ENCODE peak calls at places on chromosomes 6 and 20, in six cellular contexts. One of them, this sample, is unnamed.

GRCh38 chr20:57369601-57370000 is 18.5 kb downstream of the RAE1 start:
- DNase-seq in neuronal stem cell: no peak
- DNase-seq in NT2/D1: no peak
- DNase-seq in adrenal gland: no peak
- DNase-seq in cardiac muscle cell: no peak
- DNase-seq in H9: no peak
- DNase-seq in this sample: no peak

GRCh38 chr20:47499053-47499452 is 2.6 kb upstream of the NCOA3 start:
- DNase-seq in neuronal stem cell: no peak
- DNase-seq in NT2/D1: no peak
- DNase-seq in adrenal gland: no peak
- DNase-seq in cardiac muscle cell: no peak
- DNase-seq in H9: no peak
- DNase-seq in this sample: no peak

GRCh38 chr6:24283043-24283985 is 74.5 kb downstream of the DCDC2 start:
- DNase-seq in neuronal stem cell: peak; percentile 45
- DNase-seq in NT2/D1: peak; percentile 70
- DNase-seq in adrenal gland: peak; percentile 79
- DNase-seq in cardiac muscle cell: peak; percentile 91
- DNase-seq in H9: peak; percentile 76
- DNase-seq in this sample: peak; percentile 62

GRCh38 chr6:8243462-8243861 is 141.1 kb upstream of the EEF1E1 start:
- DNase-seq in neuronal stem cell: no peak
- DNase-seq in NT2/D1: no peak
- DNase-seq in adrenal gland: no peak
- DNase-seq in cardiac muscle cell: no peak
- DNase-seq in H9: no peak
- DNase-seq in this sample: no peak

GRCh38 chr6:71979911-71980310 is 93.6 kb downstream of the RIMS1 start:
- DNase-seq in neuronal stem cell: no peak
- DNase-seq in NT2/D1: no peak
- DNase-seq in adrenal gland: no peak
- DNase-seq in cardiac muscle cell: no peak
- DNase-seq in H9: no peak
- DNase-seq in this sample: no peak

GRCh38 chr20:50409495-50409894 is 100.7 kb upstream of the PTPN1 start:
- DNase-seq in neuronal stem cell: no peak
- DNase-seq in NT2/D1: no peak
- DNase-seq in adrenal gland: peak; percentile 49
- DNase-seq in cardiac muscle cell: no peak
- DNase-seq in H9: no peak
- DNase-seq in this sample: no peak

GRCh38 chr6:11711994-11712698 is 66.5 kb downstream of the ADTRP start:
- DNase-seq in neuronal stem cell: no peak
- DNase-seq in NT2/D1: no peak
- DNase-seq in adrenal gland: no peak
- DNase-seq in cardiac muscle cell: no peak
- DNase-seq in H9: no peak
- DNase-seq in this sample: no peak

GRCh38 chr6:122323361-122323760 is 76.1 kb upstream of the HSF2 start:
- DNase-seq in neuronal stem cell: no peak
- DNase-seq in NT2/D1: no peak
- DNase-seq in adrenal gland: no peak
- DNase-seq in cardiac muscle cell: no peak
- DNase-seq in H9: no peak
- DNase-seq in this sample: no peak

GRCh38 chr6:148109732-148110131 is 232.9 kb upstream of the SASH1 start:
- DNase-seq in neuronal stem cell: no peak
- DNase-seq in NT2/D1: no peak
- DNase-seq in adrenal gland: no peak
- DNase-seq in cardiac muscle cell: peak; percentile 78
- DNase-seq in H9: no peak
- DNase-seq in this sample: no peak

GRCh38 chr6:41367700-41368099 is 32.3 kb downstream of the NCR2 start:
- DNase-seq in neuronal stem cell: peak; percentile 67
- DNase-seq in NT2/D1: peak; percentile 67
- DNase-seq in adrenal gland: peak; percentile 35
- DNase-seq in cardiac muscle cell: peak; percentile 85
- DNase-seq in H9: peak; percentile 88
- DNase-seq in this sample: peak; percentile 61

GRCh38 chr20:7399114-7399513 is 541.1 kb downstream of the HAO1 start:
- DNase-seq in neuronal stem cell: no peak
- DNase-seq in NT2/D1: no peak
- DNase-seq in adrenal gland: no peak
- DNase-seq in cardiac muscle cell: no peak
- DNase-seq in H9: no peak
- DNase-seq in this sample: no peak

GRCh38 chr6:151763938-151764680 is 43.4 kb upstream of the ESR1 start:
- DNase-seq in neuronal stem cell: peak; percentile 68
- DNase-seq in NT2/D1: peak; percentile 9
- DNase-seq in adrenal gland: peak; percentile 91
- DNase-seq in cardiac muscle cell: peak; percentile 86
- DNase-seq in H9: peak; percentile 98
- DNase-seq in this sample: peak; percentile 85

GRCh38 chr6:148898360-148899005 is 151.7 kb downstream of the UST start:
- DNase-seq in neuronal stem cell: no peak
- DNase-seq in NT2/D1: no peak
- DNase-seq in adrenal gland: no peak
- DNase-seq in cardiac muscle cell: no peak
- DNase-seq in H9: no peak
- DNase-seq in this sample: no peak

GRCh38 chr20:11473971-11474370 is 443.7 kb upstream of the BTBD3 start:
- DNase-seq in neuronal stem cell: no peak
- DNase-seq in NT2/D1: no peak
- DNase-seq in adrenal gland: no peak
- DNase-seq in cardiac muscle cell: no peak
- DNase-seq in H9: no peak
- DNase-seq in this sample: no peak

GRCh38 chr6:156185113-156185512 is 592.1 kb upstream of the ARID1B start:
- DNase-seq in neuronal stem cell: no peak
- DNase-seq in NT2/D1: no peak
- DNase-seq in adrenal gland: no peak
- DNase-seq in cardiac muscle cell: no peak
- DNase-seq in H9: no peak
- DNase-seq in this sample: no peak

GRCh38 chr20:5714261-5715041 is 35.8 kb upstream of the SHLD1 start:
- DNase-seq in neuronal stem cell: peak; percentile 26
- DNase-seq in NT2/D1: peak; percentile 25
- DNase-seq in adrenal gland: peak; percentile 18
- DNase-seq in cardiac muscle cell: no peak
- DNase-seq in H9: peak; percentile 29
- DNase-seq in this sample: peak; percentile 13

GRCh38 chr20:50632236-50632635 is 59.1 kb downstream of the RIPOR3 start:
- DNase-seq in neuronal stem cell: no peak
- DNase-seq in NT2/D1: no peak
- DNase-seq in adrenal gland: no peak
- DNase-seq in cardiac muscle cell: no peak
- DNase-seq in H9: no peak
- DNase-seq in this sample: no peak

GRCh38 chr20:53751394-53752368 is 158.0 kb upstream of the ZNF217 start:
- DNase-seq in neuronal stem cell: no peak
- DNase-seq in NT2/D1: no peak
- DNase-seq in adrenal gland: peak; percentile 5
- DNase-seq in cardiac muscle cell: peak; percentile 2
- DNase-seq in H9: no peak
- DNase-seq in this sample: no peak

GRCh38 chr20:10419550-10420133 is 14.4 kb downstream of the MKKS start:
- DNase-seq in neuronal stem cell: no peak
- DNase-seq in NT2/D1: no peak
- DNase-seq in adrenal gland: no peak
- DNase-seq in cardiac muscle cell: no peak
- DNase-seq in H9: no peak
- DNase-seq in this sample: no peak

GRCh38 chr6:47919875-47920274 is 138.0 kb downstream of the OPN5 start:
- DNase-seq in neuronal stem cell: no peak
- DNase-seq in NT2/D1: no peak
- DNase-seq in adrenal gland: no peak
- DNase-seq in cardiac muscle cell: no peak
- DNase-seq in H9: no peak
- DNase-seq in this sample: no peak

GRCh38 chr6:28370440-28370839 is 20.7 kb downstream of the ZKSCAN3 start:
- DNase-seq in neuronal stem cell: no peak
- DNase-seq in NT2/D1: no peak
- DNase-seq in adrenal gland: no peak
- DNase-seq in cardiac muscle cell: no peak
- DNase-seq in H9: no peak
- DNase-seq in this sample: no peak

GRCh38 chr20:1328680-1329330 is at the start of gene SDCBP2:
- DNase-seq in neuronal stem cell: no peak
- DNase-seq in NT2/D1: no peak
- DNase-seq in adrenal gland: no peak
- DNase-seq in cardiac muscle cell: no peak
- DNase-seq in H9: peak; percentile 18
- DNase-seq in this sample: no peak
- H3K4me1 ChIP-seq in neuronal stem cell: peaks cover 13% of the 10 kb centered on the region
- H3K4me1 ChIP-seq in NT2/D1: no peaks in the 10 kb centered on the region
- H3K4me1 ChIP-seq in adrenal gland: peaks cover 63% of the 10 kb centered on the region
- H3K4me1 ChIP-seq in cardiac muscle cell: no peaks in the 10 kb centered on the region
- H3K4me1 ChIP-seq in H9: peaks cover 4% of the 10 kb centered on the region
- H3K4me1 ChIP-seq in this sample: peaks cover 18% of the 10 kb centered on the region

GRCh38 chr6:88970301-88970700 is 6.9 kb upstream of the RNGTT start:
- DNase-seq in neuronal stem cell: no peak
- DNase-seq in NT2/D1: no peak
- DNase-seq in adrenal gland: no peak
- DNase-seq in cardiac muscle cell: no peak
- DNase-seq in H9: no peak
- DNase-seq in this sample: no peak
- H3K9me3 ChIP-seq in neuronal stem cell: peaks cover 16% of the 10 kb centered on the region
- H3K9me3 ChIP-seq in NT2/D1: peaks cover 23% of the 10 kb centered on the region
- H3K9me3 ChIP-seq in adrenal gland: peaks cover 9% of the 10 kb centered on the region
- H3K9me3 ChIP-seq in cardiac muscle cell: peaks cover 6% of the 10 kb centered on the region
- H3K9me3 ChIP-seq in H9: no peaks in the 10 kb centered on the region
- H3K9me3 ChIP-seq in this sample: no peaks in the 10 kb centered on the region

GRCh38 chr6:4105980-4106536 is 27.1 kb upstream of the FAM217A start:
- DNase-seq in neuronal stem cell: no peak
- DNase-seq in NT2/D1: no peak
- DNase-seq in adrenal gland: no peak
- DNase-seq in cardiac muscle cell: no peak
- DNase-seq in H9: no peak
- DNase-seq in this sample: no peak
- H3K4me1 ChIP-seq in neuronal stem cell: no peaks in the 10 kb centered on the region
- H3K4me1 ChIP-seq in NT2/D1: no peaks in the 10 kb centered on the region
- H3K4me1 ChIP-seq in adrenal gland: no peaks in the 10 kb centered on the region
- H3K4me1 ChIP-seq in cardiac muscle cell: no peaks in the 10 kb centered on the region
- H3K4me1 ChIP-seq in H9: no peaks in the 10 kb centered on the region
- H3K4me1 ChIP-seq in this sample: peaks cover 10% of the 10 kb centered on the region

GRCh38 chr6:169009658-169010057 is 244.0 kb downstream of the THBS2 start:
- DNase-seq in neuronal stem cell: no peak
- DNase-seq in NT2/D1: no peak
- DNase-seq in adrenal gland: no peak
- DNase-seq in cardiac muscle cell: no peak
- DNase-seq in H9: no peak
- DNase-seq in this sample: no peak

GRCh38 chr6:169005141-169005540 is 248.5 kb downstream of the THBS2 start:
- DNase-seq in neuronal stem cell: no peak
- DNase-seq in NT2/D1: no peak
- DNase-seq in adrenal gland: no peak
- DNase-seq in cardiac muscle cell: no peak
- DNase-seq in H9: no peak
- DNase-seq in this sample: no peak

GRCh38 chr6:169008641-169009040 is 245.0 kb downstream of the THBS2 start:
- DNase-seq in neuronal stem cell: no peak
- DNase-seq in NT2/D1: no peak
- DNase-seq in adrenal gland: no peak
- DNase-seq in cardiac muscle cell: no peak
- DNase-seq in H9: no peak
- DNase-seq in this sample: peak; percentile 15
- H3K9me3 ChIP-seq in neuronal stem cell: no peaks in the 10 kb centered on the region
- H3K9me3 ChIP-seq in NT2/D1: peaks cover 45% of the 10 kb centered on the region
- H3K9me3 ChIP-seq in adrenal gland: no peaks in the 10 kb centered on the region
- H3K9me3 ChIP-seq in cardiac muscle cell: no peaks in the 10 kb centered on the region
- H3K9me3 ChIP-seq in H9: peaks cover 20% of the 10 kb centered on the region
- H3K9me3 ChIP-seq in this sample: peaks cover 3% of the 10 kb centered on the region

DNA sequence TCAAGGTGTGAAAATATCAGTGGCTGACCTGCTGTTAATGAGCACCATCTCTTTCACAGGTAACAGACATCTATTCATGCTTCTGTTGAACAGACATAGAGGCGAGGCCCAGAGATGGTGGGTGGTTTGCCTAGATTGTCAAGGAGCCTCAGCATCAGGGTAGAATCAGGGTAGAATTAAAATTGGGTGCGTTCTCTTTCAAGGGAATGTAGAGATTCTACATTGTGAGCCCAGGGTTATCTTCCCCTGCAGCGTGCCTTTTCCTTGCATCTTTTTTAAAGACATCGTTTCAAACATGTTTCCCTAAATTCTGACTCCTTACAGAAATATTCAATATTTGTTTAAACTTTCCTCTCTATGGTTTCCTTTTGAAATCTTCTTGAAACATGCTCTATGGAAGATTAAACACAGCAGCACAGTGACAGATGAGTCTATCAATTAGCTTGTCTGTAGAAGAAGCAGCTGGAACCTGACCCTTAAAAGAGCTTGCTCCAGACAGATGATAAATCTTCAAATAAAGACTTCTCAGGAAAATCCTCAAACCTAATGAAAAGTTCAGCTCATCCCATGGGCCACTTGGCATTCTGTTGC is 119.9 kb downstream of the IPCEF1 start:
- DNase-seq in neuronal stem cell: no peak
- DNase-seq in NT2/D1: no peak
- DNase-seq in adrenal gland: no peak
- DNase-seq in cardiac muscle cell: no peak
- DNase-seq in H9: no peak
- DNase-seq in this sample: no peak
- H3K4me1 ChIP-seq in neuronal stem cell: peaks cover 2% of the 10 kb centered on the region
- H3K4me1 ChIP-seq in NT2/D1: no peaks in the 10 kb centered on the region
- H3K4me1 ChIP-seq in adrenal gland: no peaks in the 10 kb centered on the region
- H3K4me1 ChIP-seq in cardiac muscle cell: no peaks in the 10 kb centered on the region
- H3K4me1 ChIP-seq in H9: peaks cover 2% of the 10 kb centered on the region
- H3K4me1 ChIP-seq in this sample: no peaks in the 10 kb centered on the region

GRCh38 chr20:30610044-30610693 is 647.3 kb upstream of the DEFB115 start:
- DNase-seq in neuronal stem cell: no peak
- DNase-seq in NT2/D1: no peak
- DNase-seq in adrenal gland: peak; percentile 71
- DNase-seq in cardiac muscle cell: no peak
- DNase-seq in H9: no peak
- DNase-seq in this sample: no peak
- H3K9me3 ChIP-seq in neuronal stem cell: no peaks in the 10 kb centered on the region
- H3K9me3 ChIP-seq in NT2/D1: peaks cover 20% of the 10 kb centered on the region
- H3K9me3 ChIP-seq in adrenal gland: no peaks in the 10 kb centered on the region
- H3K9me3 ChIP-seq in cardiac muscle cell: no peaks in the 10 kb centered on the region
- H3K9me3 ChIP-seq in H9: peaks cover 95% of the 10 kb centered on the region
- H3K9me3 ChIP-seq in this sample: peaks cover 3% of the 10 kb centered on the region

GRCh38 chr6:35677456-35677855 is 11.3 kb downstream of the FKBP5 start:
- DNase-seq in neuronal stem cell: no peak
- DNase-seq in NT2/D1: no peak
- DNase-seq in adrenal gland: no peak
- DNase-seq in cardiac muscle cell: no peak
- DNase-seq in H9: no peak
- DNase-seq in this sample: no peak

GRCh38 chr6:35678021-35678654 is 10.6 kb downstream of the FKBP5 start:
- DNase-seq in neuronal stem cell: no peak
- DNase-seq in NT2/D1: no peak
- DNase-seq in adrenal gland: no peak
- DNase-seq in cardiac muscle cell: no peak
- DNase-seq in H9: no peak
- DNase-seq in this sample: no peak

GRCh38 chr6:35681298-35681697 is 7.4 kb downstream of the FKBP5 start:
- DNase-seq in neuronal stem cell: no peak
- DNase-seq in NT2/D1: no peak
- DNase-seq in adrenal gland: no peak
- DNase-seq in cardiac muscle cell: no peak
- DNase-seq in H9: no peak
- DNase-seq in this sample: no peak

GRCh38 chr6:35679399-35679798 is 9.3 kb downstream of the FKBP5 start:
- DNase-seq in neuronal stem cell: no peak
- DNase-seq in NT2/D1: no peak
- DNase-seq in adrenal gland: no peak
- DNase-seq in cardiac muscle cell: no peak
- DNase-seq in H9: no peak
- DNase-seq in this sample: no peak

GRCh38 chr6:35678814-35679213 is 9.9 kb downstream of the FKBP5 start:
- DNase-seq in neuronal stem cell: no peak
- DNase-seq in NT2/D1: no peak
- DNase-seq in adrenal gland: no peak
- DNase-seq in cardiac muscle cell: no peak
- DNase-seq in H9: no peak
- DNase-seq in this sample: no peak
- H3K4me1 ChIP-seq in neuronal stem cell: no peaks in the 10 kb centered on the region
- H3K4me1 ChIP-seq in NT2/D1: no peaks in the 10 kb centered on the region
- H3K4me1 ChIP-seq in adrenal gland: peaks cover 88% of the 10 kb centered on the region
- H3K4me1 ChIP-seq in cardiac muscle cell: peaks cover 4% of the 10 kb centered on the region
- H3K4me1 ChIP-seq in H9: no peaks in the 10 kb centered on the region
- H3K4me1 ChIP-seq in this sample: peaks cover 19% of the 10 kb centered on the region